ENCODE peak calls at places on chromosomes 13 and 19, in five cellular contexts. C, Z, R, A and V are unnamed samples.

GRCh38 chr13:75675421-75675820 is 39.3 kb downstream of the LMO7 start:
- DNase-seq in C (no peak), Z (no peak), R (no peak), A (no peak), V (no peak)

GRCh38 chr13:92164822-92165221 is 766.4 kb downstream of the GPC5 start:
- DNase-seq in C (no peak), Z (peak), R (no peak), A (no peak), V (no peak)

GRCh38 chr19:10043286-10043927 is 30.1 kb downstream of the RDH8 start:
- DNase-seq in C (peak), Z (no peak), R (no peak), A (no peak), V (no peak)

GRCh38 chr13:33369073-33369472 is 83.5 kb upstream of the STARD13 start:
- DNase-seq in C (no peak), Z (no peak), R (no peak), A (no peak), V (no peak)

GRCh38 chr13:24738366-24738847 is 25.6 kb upstream of the RNF17 start:
- DNase-seq in C (no peak), Z (no peak), R (no peak), A (no peak), V (no peak)

GRCh38 chr13:109815651-109816050 is 29.3 kb upstream of the IRS2 start:
- DNase-seq in C (peak), Z (no peak), R (no peak), A (no peak), V (no peak)

GRCh38 chr19:8240274-8241229 is 31.4 kb downstream of the CERS4 start:
- DNase-seq in C (no peak), Z (peak), R (peak), A (no peak), V (peak)

GRCh38 chr19:15199652-15200574 is 882 bp downstream of the NOTCH3 start:
- DNase-seq in C (peak), Z (peak), R (no peak), A (no peak), V (no peak)

GRCh38 chr13:23570099-23570926 is at the start of gene TNFRSF19:
- DNase-seq in C (no peak), Z (peak), R (peak), A (no peak), V (no peak)

GRCh38 chr19:27754700-27755099 is 1458.3 kb downstream of the UQCRFS1 start:
- DNase-seq in C (no peak), Z (no peak), R (no peak), A (no peak), V (no peak)

GRCh38 chr13:94417294-94417693 is 62.2 kb downstream of the DCT start:
- DNase-seq in C (no peak), Z (no peak), R (no peak), A (no peak), V (no peak)

GRCh38 chr19:53908106-53908932 is 759 bp upstream of the CACNG7 start:
- DNase-seq in C (no peak), Z (peak), R (peak), A (peak), V (peak)

GRCh38 chr19:13260883-13261653 is 110.9 kb downstream of the IER2 start:
- DNase-seq in C (no peak), Z (no peak), R (peak), A (peak), V (no peak)

GRCh38 chr19:8392017-8392591 is 1.9 kb downstream of the RAB11B start:
- DNase-seq in C (no peak), Z (no peak), R (peak), A (no peak), V (no peak)

GRCh38 chr19:12244370-12244769 is 50.3 kb downstream of the ZNF44 start:
- DNase-seq in C (no peak), Z (no peak), R (no peak), A (peak), V (no peak)

GRCh38 chr19:45862271-45862563 is 730 bp downstream of the SYMPK start:
- DNase-seq in C (no peak), Z (no peak), R (no peak), A (no peak), V (no peak)

DNA sequence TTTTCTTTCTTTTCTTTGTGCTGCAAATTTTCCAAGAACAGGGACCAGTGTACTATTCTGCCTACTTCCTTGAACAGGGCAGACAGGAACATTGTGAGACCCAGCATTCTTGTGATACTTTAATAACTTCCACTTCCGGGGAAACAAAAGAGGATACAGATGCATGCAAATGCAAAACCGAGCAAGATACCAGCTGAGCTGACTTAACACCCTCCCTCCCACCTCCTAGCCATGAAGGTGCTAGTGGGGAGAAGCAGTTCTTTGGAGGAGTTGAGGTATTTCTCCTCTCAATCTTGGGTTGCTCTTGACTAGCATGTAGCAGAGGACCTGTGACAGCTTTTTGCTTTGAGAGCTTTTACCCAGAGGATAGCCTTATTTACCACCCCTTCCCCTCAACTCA is 111.2 kb downstream of the KLF5 start:
- DNase-seq in C (no peak), Z (peak), R (no peak), A (no peak), V (no peak)
- H3K27ac ChIP-seq in C (no peak), Z (no peak), R (no peak), A (no peak), V (peak)

GRCh38 chr13:50410921-50411712 is 395.9 kb downstream of the KCNRG start:
- DNase-seq in C (no peak), Z (peak), R (peak), A (no peak), V (no peak)
- H3K9ac ChIP-seq in C (no peak), Z (no peak), R (no peak), A (no peak), V (no peak)

GRCh38 chr19:51147663-51148062 is 5.6 kb downstream of the SIGLEC7 start:
- DNase-seq in C (no peak), Z (peak), R (no peak), A (peak), V (no peak)
- H3K27ac ChIP-seq in C (no peak), Z (no peak), R (no peak), A (no peak), V (no peak)

GRCh38 chr13:107730835-107731234 is 484.5 kb downstream of the LIG4 start:
- DNase-seq in C (no peak), Z (no peak), R (no peak), A (no peak), V (no peak)
- H3K9ac ChIP-seq in C (no peak), Z (no peak), R (no peak), A (no peak), V (no peak)

DNA sequence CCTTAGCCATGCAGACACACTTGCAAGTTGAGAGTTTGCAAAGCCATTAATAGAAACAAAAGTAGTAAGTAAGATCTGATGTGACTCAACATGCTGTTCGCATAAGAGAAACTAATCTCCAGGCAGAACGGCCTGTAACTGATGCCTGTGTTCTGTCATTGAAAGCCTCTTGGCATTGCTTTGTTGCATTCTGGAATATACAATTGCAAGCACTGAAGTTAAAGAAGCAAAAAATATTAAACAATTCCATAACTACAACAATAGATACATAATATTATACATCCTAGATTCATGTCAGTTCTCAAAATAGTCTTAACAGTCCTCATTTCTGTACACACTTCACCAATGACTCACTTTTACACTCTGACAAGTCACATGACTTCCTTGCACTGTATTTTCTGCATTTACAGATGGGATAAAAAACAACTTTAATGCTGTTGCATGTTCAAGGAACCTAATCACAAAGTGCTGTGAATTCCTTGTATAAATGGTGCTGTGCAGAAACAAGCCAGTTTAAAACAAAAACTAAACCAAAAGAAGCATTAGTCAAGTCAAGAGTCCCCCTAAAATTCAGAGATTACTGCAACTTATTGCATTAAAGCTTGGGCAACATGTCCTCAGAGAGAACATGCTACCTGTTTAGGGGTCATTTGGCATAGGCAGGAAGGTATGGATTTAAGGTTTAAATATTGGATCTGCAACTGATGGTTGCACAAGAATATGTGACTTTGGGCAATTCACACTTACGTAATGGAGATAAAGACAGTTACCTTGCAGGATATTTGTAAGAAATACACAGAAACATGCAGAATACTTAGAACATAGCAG is 79.5 kb upstream of the SERP2 start:
- DNase-seq in C (no peak), Z (no peak), R (peak), A (no peak), V (no peak)
- H3K27ac ChIP-seq in C (no peak), Z (no peak), R (no peak), A (no peak), V (no peak)

GRCh38 chr13:36130168-36130541 is 1.0 kb downstream of the DCLK1 start:
- DNase-seq in C (no peak), Z (no peak), R (no peak), A (no peak), V (no peak)
- H3K9ac ChIP-seq in C (no peak), Z (no peak), R (no peak), A (no peak), V (peak)

GRCh38 chr19:47284324-47284899 is 9.7 kb downstream of the INAFM1 start:
- DNase-seq in C (peak), Z (peak), R (peak), A (peak), V (peak)
- H3K27ac ChIP-seq in C (no peak), Z (no peak), R (no peak), A (peak), V (no peak)

GRCh38 chr19:4059493-4059880 is 7.2 kb downstream of the ZBTB7A start:
- DNase-seq in C (no peak), Z (no peak), R (no peak), A (no peak), V (peak)
- H3K9ac ChIP-seq in C (no peak), Z (no peak), R (no peak), A (no peak), V (peak)

GRCh38 chr19:5035105-5035761 is 66.3 kb downstream of the KDM4B start:
- DNase-seq in C (no peak), Z (no peak), R (no peak), A (no peak), V (no peak)

GRCh38 chr19:5038631-5039271 is 69.8 kb downstream of the KDM4B start:
- DNase-seq in C (peak), Z (peak), R (no peak), A (peak), V (no peak)

GRCh38 chr19:5037936-5038335 is 69.0 kb downstream of the KDM4B start:
- DNase-seq in C (no peak), Z (no peak), R (no peak), A (no peak), V (no peak)

GRCh38 chr19:5035817-5036732 is 67.2 kb downstream of the KDM4B start:
- DNase-seq in C (no peak), Z (no peak), R (no peak), A (no peak), V (no peak)

DNA sequence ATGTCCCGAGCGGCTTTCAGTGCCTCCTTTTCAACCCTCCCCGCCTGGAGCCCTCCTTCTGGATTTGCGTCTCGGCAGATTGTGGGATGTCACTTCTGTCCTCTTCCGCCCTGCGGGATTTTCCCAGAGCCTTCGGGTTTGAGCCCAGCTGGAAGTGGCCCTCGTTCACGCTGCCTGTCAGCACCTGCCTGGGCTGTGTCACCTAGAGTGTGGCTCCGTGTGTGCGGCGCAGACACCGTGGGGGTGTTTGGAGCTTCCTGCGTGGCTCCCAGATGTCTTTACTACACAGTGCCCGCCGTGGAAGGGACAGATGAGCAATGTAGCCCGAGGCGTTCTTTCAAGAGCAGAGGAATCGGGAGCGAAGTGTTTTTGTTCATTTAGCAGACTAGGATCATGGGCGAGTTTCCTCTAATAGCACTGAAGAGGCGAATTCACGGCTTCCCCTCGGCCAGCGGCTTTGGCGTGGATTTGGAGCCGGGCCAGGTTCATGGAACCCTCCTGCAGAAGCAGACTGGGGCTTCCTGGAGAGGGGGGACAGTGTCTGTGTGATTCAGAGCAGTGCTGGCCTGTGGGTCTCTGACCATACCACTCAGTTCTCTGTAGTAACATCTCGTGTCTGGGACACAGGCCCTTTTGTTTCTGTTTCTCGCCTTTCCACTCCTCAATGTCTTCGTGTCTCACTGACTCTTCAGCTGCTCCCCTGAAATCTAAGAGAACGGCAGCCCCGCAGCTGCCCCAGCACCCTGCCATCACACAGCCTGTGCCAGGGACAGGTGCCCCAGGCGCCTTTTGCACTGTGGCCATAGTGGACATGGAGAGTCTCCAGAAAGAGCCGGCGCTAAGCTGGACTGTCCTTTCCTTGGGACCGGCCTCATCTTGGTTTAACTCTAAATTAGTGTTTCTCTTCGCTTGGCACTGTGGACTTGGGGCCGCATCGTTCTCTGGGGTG is 68.1 kb downstream of the KDM4B start:
- DNase-seq in C (no peak), Z (no peak), R (peak), A (no peak), V (no peak)
- H3K27ac ChIP-seq in C (no peak), Z (peak), R (no peak), A (no peak), V (no peak)